ENCODE peak calls at places on chromosome 18, in six cellular contexts. Y, I, J, N, U and F are unnamed samples.

GRCh38 chr18:48885951-48886400 is 64.8 kb downstream of the SMAD7 start:
- DNase-seq in Y (no peak), I (no peak), J (no peak), N (no peak), U (no peak), F (no peak)

GRCh38 chr18:77820472-77820871 is 570.8 kb downstream of the GALR1 start:
- DNase-seq in Y (no peak), I (no peak), J (no peak), N (no peak), U (no peak), F (no peak)

GRCh38 chr18:54222922-54223567 is 1.4 kb downstream of the MBD2 start:
- DNase-seq in Y (no peak), I (no peak), J (no peak), N (no peak), U (peak), F (peak)

GRCh38 chr18:11146238-11146946 is 3.0 kb downstream of the PIEZO2 start:
- DNase-seq in Y (no peak), I (no peak), J (no peak), N (peak), U (no peak), F (no peak)

GRCh38 chr18:62486290-62486964 is 36.4 kb upstream of the ZCCHC2 start:
- DNase-seq in Y (no peak), I (peak), J (no peak), N (peak), U (peak), F (peak)

GRCh38 chr18:3012306-3012919 is 531 bp downstream of the LPIN2 start:
- DNase-seq in Y (peak), I (peak), J (peak), N (peak), U (peak), F (peak)

GRCh38 chr18:72863754-72864153 is 4.0 kb downstream of the NETO1 start:
- DNase-seq in Y (no peak), I (no peak), J (no peak), N (no peak), U (no peak), F (no peak)

GRCh38 chr18:34866739-34867138 is 156.6 kb downstream of the DTNA start:
- DNase-seq in Y (peak), I (peak), J (no peak), N (peak), U (peak), F (no peak)

GRCh38 chr18:3605562-3606443 is 155.8 kb downstream of the TGIF1 start:
- DNase-seq in Y (no peak), I (peak), J (no peak), N (no peak), U (peak), F (peak)

GRCh38 chr18:70431203-70431624 is 142.4 kb downstream of the SOCS6 start:
- DNase-seq in Y (no peak), I (peak), J (peak), N (no peak), U (peak), F (no peak)

GRCh38 chr18:54215069-54215468 is 9.4 kb downstream of the MBD2 start:
- DNase-seq in Y (no peak), I (peak), J (no peak), N (no peak), U (no peak), F (no peak)

GRCh38 chr18:74507120-74507881 is 11.1 kb downstream of the CNDP2 start:
- DNase-seq in Y (no peak), I (no peak), J (no peak), N (no peak), U (no peak), F (no peak)

GRCh38 chr18:42614619-42615293 is 500.7 kb downstream of the RIT2 start:
- DNase-seq in Y (no peak), I (peak), J (no peak), N (no peak), U (peak), F (no peak)

GRCh38 chr18:47054369-47054768 is 18.9 kb upstream of the ELOA2 start:
- DNase-seq in Y (no peak), I (no peak), J (no peak), N (no peak), U (no peak), F (no peak)

GRCh38 chr18:69785466-69785865 is 162.2 kb downstream of the CD226 start:
- DNase-seq in Y (no peak), I (no peak), J (no peak), N (no peak), U (no peak), F (no peak)

GRCh38 chr18:58858591-58859468 is 5.8 kb upstream of the ZNF532 start:
- DNase-seq in Y (no peak), I (no peak), J (no peak), N (no peak), U (no peak), F (no peak)

GRCh38 chr18:45860971-45861370 is 35.5 kb downstream of the SIGLEC15 start:
- DNase-seq in Y (no peak), I (no peak), J (no peak), N (no peak), U (no peak), F (no peak)

GRCh38 chr18:41967680-41968079 is 12.6 kb downstream of the PIK3C3 start:
- DNase-seq in Y (no peak), I (no peak), J (no peak), N (no peak), U (no peak), F (no peak)

GRCh38 chr18:79404567-79404910 is 8.8 kb downstream of the NFATC1 start:
- DNase-seq in Y (no peak), I (no peak), J (no peak), N (no peak), U (no peak), F (no peak)

GRCh38 chr18:10487161-10487560 is 32.7 kb downstream of the APCDD1 start:
- DNase-seq in Y (no peak), I (no peak), J (no peak), N (no peak), U (no peak), F (no peak)

GRCh38 chr18:13565228-13565627 is 161.1 kb downstream of the FAM210A start:
- DNase-seq in Y (no peak), I (no peak), J (no peak), N (no peak), U (no peak), F (no peak)

GRCh38 chr18:2913398-2914005 is 66.7 kb downstream of the EMILIN2 start:
- DNase-seq in Y (no peak), I (no peak), J (no peak), N (no peak), U (no peak), F (no peak)

GRCh38 chr18:9094307-9095226 is 7.9 kb upstream of the NDUFV2 start:
- DNase-seq in Y (no peak), I (peak), J (no peak), N (no peak), U (peak), F (no peak)

GRCh38 chr18:62837011-62837410 is 121.7 kb downstream of the PHLPP1 start:
- DNase-seq in Y (no peak), I (no peak), J (no peak), N (no peak), U (no peak), F (no peak)

GRCh38 chr18:49997468-49998045 is 184.2 kb upstream of the ACAA2 start:
- DNase-seq in Y (no peak), I (no peak), J (no peak), N (no peak), U (no peak), F (no peak)

GRCh38 chr18:75269140-75269676 is 58.6 kb downstream of the TSHZ1 start:
- DNase-seq in Y (no peak), I (no peak), J (no peak), N (no peak), U (no peak), F (peak)

GRCh38 chr18:12657048-12657848 is 659 bp downstream of the SPIRE1 start:
- DNase-seq in Y (peak), I (peak), J (no peak), N (peak), U (peak), F (no peak)

GRCh38 chr18:28065031-28065792 is 111.7 kb downstream of the CDH2 start:
- DNase-seq in Y (no peak), I (peak), J (peak), N (no peak), U (peak), F (no peak)

GRCh38 chr18:9001209-9001608 is 101.3 kb upstream of the NDUFV2 start:
- DNase-seq in Y (no peak), I (no peak), J (no peak), N (no peak), U (no peak), F (no peak)

GRCh38 chr18:23194969-23195957 is 60.0 kb downstream of the CABLES1 start:
- DNase-seq in Y (no peak), I (no peak), J (no peak), N (no peak), U (no peak), F (no peak)

GRCh38 chr18:3189884-3190283 is 29.9 kb downstream of the MYOM1 start:
- DNase-seq in Y (no peak), I (no peak), J (no peak), N (no peak), U (no peak), F (no peak)

GRCh38 chr18:51398104-51398503 is 200.6 kb upstream of the MEX3C start:
- DNase-seq in Y (no peak), I (no peak), J (no peak), N (no peak), U (no peak), F (no peak)

GRCh38 chr18:31428211-31428610 is 19.3 kb upstream of the DSG3 start:
- DNase-seq in Y (no peak), I (no peak), J (no peak), N (no peak), U (no peak), F (no peak)

GRCh38 chr18:11305507-11305906 is 156.1 kb upstream of the PIEZO2 start:
- DNase-seq in Y (no peak), I (no peak), J (no peak), N (no peak), U (no peak), F (no peak)

GRCh38 chr18:66523219-66523991 is 80.5 kb downstream of the CDH19 start:
- DNase-seq in Y (peak), I (no peak), J (no peak), N (no peak), U (no peak), F (no peak)

GRCh38 chr18:77105021-77105420 is 27.6 kb downstream of the MBP start:
- DNase-seq in Y (no peak), I (no peak), J (no peak), N (no peak), U (no peak), F (no peak)

GRCh38 chr18:38539373-38539772 is 973.8 kb upstream of the CELF4 start:
- DNase-seq in Y (no peak), I (no peak), J (no peak), N (peak), U (no peak), F (no peak)

GRCh38 chr18:35458677-35459441 is 38.9 kb downstream of the INO80C start:
- DNase-seq in Y (no peak), I (peak), J (peak), N (peak), U (peak), F (peak)